ENCODE peak calls at places on chromosomes 13 and 19, in eight cellular contexts. M is anterior cingulate cortex, K is ELR, Z is fibroblast of lung, L is mesenchymal stem cell, G is caudate nucleus, X is NT2/D1, N is mammary epithelial cell. J is an unnamed sample.

GRCh38 chr19:12450817-12451216 is 10.0 kb upstream of the ZNF443 start:
- DNase-seq in M (no peak), K (no peak), Z (no peak), L (no peak), G (no peak), X (no peak), N (peak; percentile 4), J (no peak)

GRCh38 chr19:2561895-2562294 is 86.0 kb downstream of the GADD45B start:
- DNase-seq in M (no peak), K (no peak), Z (no peak), L (no peak), G (no peak), X (no peak), N (no peak), J (no peak)

GRCh38 chr19:1736280-1736679 is 17.0 kb upstream of the ONECUT3 start:
- DNase-seq in M (no peak), K (no peak), Z (no peak), L (no peak), G (no peak), X (no peak), N (no peak), J (no peak)

GRCh38 chr19:16338470-16339360 is 14.1 kb downstream of the KLF2 start:
- DNase-seq in M (no peak), K (peak; percentile 99), Z (peak; percentile 98), L (peak; percentile 87), G (no peak), X (no peak), N (peak; percentile 72), J (no peak)

GRCh38 chr19:44741841-44742352 is 6.6 kb upstream of the BCL3 start:
- DNase-seq in M (peak; percentile 73), K (peak; percentile 99), Z (peak; percentile 100), L (peak; percentile 100), G (peak; percentile 70), X (no peak), N (peak; percentile 99), J (no peak)

GRCh38 chr13:108618233-108618632 is 11.2 kb upstream of the MYO16 start:
- DNase-seq in M (no peak), K (no peak), Z (no peak), L (no peak), G (no peak), X (peak; percentile 20), N (no peak), J (no peak)

GRCh38 chr13:99314640-99315176 is 7.5 kb upstream of the GPR183 start:
- DNase-seq in M (no peak), K (peak; percentile 92), Z (peak; percentile 76), L (peak; percentile 50), G (no peak), X (no peak), N (no peak), J (no peak)

GRCh38 chr19:3625996-3626472 is 556 bp downstream of the CACTIN start:
- DNase-seq in M (no peak), K (peak; percentile 39), Z (peak; percentile 18), L (peak; percentile 35), G (no peak), X (no peak), N (no peak), J (no peak)

GRCh38 chr19:52217576-52217975 is 27.7 kb downstream of the PPP2R1A start:
- DNase-seq in M (no peak), K (no peak), Z (no peak), L (no peak), G (no peak), X (no peak), N (peak; percentile 12), J (no peak)

GRCh38 chr19:46809534-46810272 is 21.3 kb upstream of the SLC1A5 start:
- DNase-seq in M (no peak), K (no peak), Z (no peak), L (no peak), G (no peak), X (no peak), N (no peak), J (no peak)

GRCh38 chr19:50551713-50552187 is 16.5 kb downstream of the LRRC4B start:
- DNase-seq in M (peak; percentile 50), K (no peak), Z (no peak), L (no peak), G (peak; percentile 72), X (no peak), N (no peak), J (no peak)

GRCh38 chr13:32426191-32426980 is 1.5 kb downstream of the N4BP2L1 start:
- DNase-seq in M (no peak), K (peak; percentile 29), Z (no peak), L (peak; percentile 46), G (no peak), X (no peak), N (no peak), J (no peak)

GRCh38 chr19:17796838-17797168 is 1.9 kb downstream of the B3GNT3 start:
- DNase-seq in M (no peak), K (no peak), Z (no peak), L (no peak), G (no peak), X (no peak), N (no peak), J (no peak)

GRCh38 chr19:29841559-29842367 is 30.0 kb downstream of the CCNE1 start:
- DNase-seq in M (peak; percentile 26), K (peak; percentile 71), Z (peak; percentile 49), L (peak; percentile 89), G (no peak), X (no peak), N (peak; percentile 60), J (no peak)

GRCh38 chr13:91313103-91313502 is 34.4 kb upstream of the MIR17HG start:
- DNase-seq in M (no peak), K (peak; percentile 51), Z (peak; percentile 6), L (peak; percentile 38), G (no peak), X (no peak), N (peak; percentile 1), J (no peak)

GRCh38 chr13:96431044-96431581 is 341.2 kb downstream of the HS6ST3 start:
- DNase-seq in M (no peak), K (no peak), Z (no peak), L (no peak), G (no peak), X (no peak), N (no peak), J (no peak)

GRCh38 chr13:50334092-50334778 is 319.0 kb downstream of the KCNRG start:
- DNase-seq in M (no peak), K (no peak), Z (no peak), L (peak; percentile 62), G (no peak), X (no peak), N (no peak), J (no peak)

GRCh38 chr19:14563989-14564650 is 7.7 kb downstream of the NDUFB7 start:
- DNase-seq in M (no peak), K (peak; percentile 74), Z (no peak), L (no peak), G (no peak), X (peak; percentile 70), N (peak; percentile 45), J (no peak)

GRCh38 chr19:23273022-23273593 is 22.9 kb upstream of the ZNF724 start:
- DNase-seq in M (no peak), K (no peak), Z (no peak), L (peak; percentile 2), G (no peak), X (no peak), N (peak; percentile 39), J (no peak)

GRCh38 chr13:98890920-98891319 is 86.9 kb downstream of the DOCK9 start:
- DNase-seq in M (no peak), K (no peak), Z (no peak), L (no peak), G (no peak), X (no peak), N (no peak), J (no peak)

GRCh38 chr13:100887729-100888151 is 213.1 kb upstream of the TMTC4 start:
- DNase-seq in M (no peak), K (peak; percentile 46), Z (peak; percentile 79), L (peak; percentile 89), G (no peak), X (no peak), N (no peak), J (no peak)

GRCh38 chr13:27151798-27152599 is 19.6 kb downstream of the USP12 start:
- DNase-seq in M (no peak), K (peak; percentile 24), Z (peak; percentile 76), L (no peak), G (no peak), X (no peak), N (peak; percentile 14), J (no peak)

GRCh38 chr19:45245334-45245787 is at the start of gene EXOC3L2:
- DNase-seq in M (no peak), K (no peak), Z (no peak), L (no peak), G (no peak), X (no peak), N (no peak), J (no peak)

GRCh38 chr19:18433735-18434398 is 4.1 kb downstream of the ISYNA1 start:
- DNase-seq in M (no peak), K (no peak), Z (no peak), L (no peak), G (no peak), X (no peak), N (no peak), J (no peak)

GRCh38 chr19:3108775-3109174 is 14.6 kb downstream of the GNA11 start:
- DNase-seq in M (no peak), K (peak; percentile 77), Z (peak; percentile 39), L (peak; percentile 69), G (no peak), X (peak; percentile 60), N (peak; percentile 36), J (no peak)

GRCh38 chr13:105538346-105538745 is 997.1 kb downstream of the EFNB2 start:
- DNase-seq in M (no peak), K (no peak), Z (no peak), L (no peak), G (no peak), X (no peak), N (no peak), J (no peak)

GRCh38 chr13:77584111-77584510 is 48.6 kb downstream of the SCEL start:
- DNase-seq in M (peak; percentile 67), K (no peak), Z (peak; percentile 6), L (no peak), G (peak; percentile 72), X (no peak), N (peak; percentile 32), J (no peak)

GRCh38 chr19:41619018-41619571 is 7.8 kb downstream of the CEACAM4 start:
- DNase-seq in M (no peak), K (no peak), Z (no peak), L (no peak), G (no peak), X (no peak), N (no peak), J (no peak)

GRCh38 chr13:100269837-100270236 is 180.9 kb downstream of the PCCA start:
- DNase-seq in M (no peak), K (peak; percentile 55), Z (peak; percentile 61), L (peak; percentile 51), G (peak; percentile 21), X (no peak), N (peak; percentile 12), J (no peak)

GRCh38 chr19:1355258-1355973 is 28.3 kb upstream of the NDUFS7 start:
- DNase-seq in M (peak; percentile 37), K (peak; percentile 24), Z (peak; percentile 28), L (no peak), G (peak; percentile 56), X (no peak), N (peak; percentile 12), J (no peak)

GRCh38 chr19:13031917-13032623 is 36.8 kb downstream of the NFIX start:
- DNase-seq in M (peak; percentile 56), K (no peak), Z (peak; percentile 72), L (no peak), G (peak; percentile 33), X (no peak), N (peak; percentile 74), J (no peak)

GRCh38 chr19:29767039-29767735 is 44.6 kb upstream of the CCNE1 start:
- DNase-seq in M (no peak), K (no peak), Z (no peak), L (no peak), G (no peak), X (no peak), N (no peak), J (no peak)

GRCh38 chr19:1266116-1266817 is 2.9 kb upstream of the CIRBP start:
- DNase-seq in M (no peak), K (peak; percentile 93), Z (peak; percentile 80), L (peak; percentile 92), G (peak; percentile 48), X (no peak), N (peak; percentile 87), J (no peak)

GRCh38 chr13:100090861-100091260 is 2.0 kb downstream of the PCCA start:
- DNase-seq in M (no peak), K (no peak), Z (no peak), L (no peak), G (no peak), X (no peak), N (no peak), J (no peak)